ENCODE peak calls at places on chromosome 14, in four cellular contexts. One of them, this sample, is unnamed.

GRCh38 chr14:62269204-62269603 is 507.0 kb downstream of the SNAPC1 start:
- DNase-seq in neuronal stem cell: no peak
- DNase-seq in trophoblast cell: no peak
- DNase-seq in H9: no peak
- DNase-seq in this sample: peak

GRCh38 chr14:71206123-71206522 is 298.9 kb downstream of the PCNX1 start:
- DNase-seq in neuronal stem cell: no peak
- DNase-seq in H9: no peak
- DNase-seq in trophoblast cell: no peak
- DNase-seq in this sample: no peak

GRCh38 chr14:22218729-22219128 is 370.3 kb downstream of the DAD1 start:
- DNase-seq in neuronal stem cell: no peak
- DNase-seq in H9: no peak
- DNase-seq in trophoblast cell: no peak
- DNase-seq in this sample: no peak

GRCh38 chr14:42299692-42300091 is 693.0 kb downstream of the LRFN5 start:
- DNase-seq in trophoblast cell: no peak
- DNase-seq in H9: no peak
- DNase-seq in neuronal stem cell: no peak
- DNase-seq in this sample: no peak

GRCh38 chr14:23137221-23138172 is 18.4 kb upstream of the CEBPE start:
- DNase-seq in H9: no peak
- DNase-seq in trophoblast cell: no peak
- DNase-seq in neuronal stem cell: no peak
- DNase-seq in this sample: no peak

GRCh38 chr14:39097159-39097558 is 5.9 kb downstream of the SEC23A start:
- DNase-seq in H9: no peak
- DNase-seq in trophoblast cell: peak
- DNase-seq in neuronal stem cell: no peak
- DNase-seq in this sample: no peak

GRCh38 chr14:52885230-52885629 is 65.6 kb downstream of the FERMT2 start:
- DNase-seq in H9: no peak
- DNase-seq in neuronal stem cell: no peak
- DNase-seq in trophoblast cell: peak
- DNase-seq in this sample: peak

GRCh38 chr14:92595267-92595666 is 81.7 kb downstream of the RIN3 start:
- DNase-seq in trophoblast cell: no peak
- DNase-seq in neuronal stem cell: no peak
- DNase-seq in H9: no peak
- DNase-seq in this sample: no peak

GRCh38 chr14:34437729-34438080 is 24.3 kb downstream of the SPTSSA start:
- DNase-seq in neuronal stem cell: no peak
- DNase-seq in H9: no peak
- DNase-seq in trophoblast cell: no peak
- DNase-seq in this sample: no peak

DNA sequence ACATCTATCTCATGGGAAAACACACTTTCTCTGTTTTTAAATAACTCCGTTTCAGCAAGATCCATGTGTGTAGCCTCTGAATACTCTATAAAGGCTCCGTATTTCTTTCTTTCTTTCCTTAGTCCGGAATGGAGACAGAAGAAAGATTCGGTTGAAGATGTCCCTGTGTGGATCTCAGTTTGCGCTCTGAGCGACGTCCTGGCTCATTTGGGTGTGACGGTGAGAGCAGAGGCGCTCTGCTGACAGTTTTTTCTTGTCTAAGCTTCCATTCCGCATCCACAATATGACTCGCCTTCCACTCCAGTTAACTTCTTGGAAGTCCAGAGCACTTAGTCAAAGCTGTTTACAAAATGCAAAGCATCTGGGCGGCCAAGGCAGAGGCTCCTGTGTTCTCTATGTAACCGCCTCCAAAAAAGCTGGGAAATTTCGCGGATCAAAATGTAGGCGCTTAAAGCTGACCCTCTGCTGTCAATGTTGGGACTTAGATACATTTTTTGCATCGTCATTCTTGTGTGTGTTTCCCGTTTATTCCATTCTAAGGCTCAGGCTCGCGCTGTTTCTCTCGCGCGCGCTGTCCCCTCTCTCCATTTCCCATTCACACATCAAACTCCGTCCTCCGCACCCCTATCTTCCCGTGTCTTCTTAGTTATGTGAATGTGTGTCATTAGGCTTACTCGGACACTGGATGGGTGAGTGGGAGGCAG is 910 bp upstream of the FLRT2 start:
- DNase-seq in H9: no peak
- DNase-seq in trophoblast cell: peak
- DNase-seq in neuronal stem cell: peak
- DNase-seq in this sample: peak
- H3K27ac ChIP-seq in H9: no peak
- H3K27ac ChIP-seq in trophoblast cell: no peak
- H3K27ac ChIP-seq in neuronal stem cell: no peak
- H3K27ac ChIP-seq in this sample: peak

DNA sequence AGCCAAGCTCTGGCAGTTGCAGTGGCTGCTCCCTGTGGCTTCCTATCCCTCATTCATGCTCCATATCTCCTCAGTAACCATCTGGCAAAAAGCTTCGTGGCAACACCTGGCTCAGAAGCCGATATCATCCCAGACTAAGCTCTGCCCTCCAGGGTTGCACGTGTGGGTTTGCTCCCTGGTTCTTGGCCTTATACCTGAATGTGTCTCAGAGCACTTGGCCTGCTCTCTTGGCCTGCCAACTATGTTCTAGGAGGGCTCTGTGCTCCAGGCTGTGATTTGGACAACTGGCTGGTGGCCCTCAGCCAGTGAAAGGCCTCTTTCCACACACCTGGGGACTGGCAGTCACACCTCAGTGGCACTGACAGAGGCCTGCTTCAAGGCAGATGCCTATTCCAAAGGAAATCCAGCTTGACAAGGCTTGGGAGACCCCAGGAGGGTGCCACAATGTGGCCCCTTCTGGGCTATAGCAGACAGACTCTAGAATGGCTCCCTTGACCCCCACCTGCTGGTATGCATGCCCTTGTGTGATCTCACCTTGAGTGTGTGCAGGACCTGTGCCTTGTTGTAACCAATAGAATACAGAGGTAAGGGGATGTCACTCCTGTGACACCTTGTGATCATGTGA is 10.5 kb downstream of the PLD4 start:
- DNase-seq in trophoblast cell: no peak
- DNase-seq in H9: no peak
- DNase-seq in neuronal stem cell: no peak
- DNase-seq in this sample: no peak
- H2AFZ ChIP-seq in trophoblast cell: no peak
- H2AFZ ChIP-seq in H9: no peak
- H2AFZ ChIP-seq in neuronal stem cell: no peak
- H2AFZ ChIP-seq in this sample: no peak

DNA sequence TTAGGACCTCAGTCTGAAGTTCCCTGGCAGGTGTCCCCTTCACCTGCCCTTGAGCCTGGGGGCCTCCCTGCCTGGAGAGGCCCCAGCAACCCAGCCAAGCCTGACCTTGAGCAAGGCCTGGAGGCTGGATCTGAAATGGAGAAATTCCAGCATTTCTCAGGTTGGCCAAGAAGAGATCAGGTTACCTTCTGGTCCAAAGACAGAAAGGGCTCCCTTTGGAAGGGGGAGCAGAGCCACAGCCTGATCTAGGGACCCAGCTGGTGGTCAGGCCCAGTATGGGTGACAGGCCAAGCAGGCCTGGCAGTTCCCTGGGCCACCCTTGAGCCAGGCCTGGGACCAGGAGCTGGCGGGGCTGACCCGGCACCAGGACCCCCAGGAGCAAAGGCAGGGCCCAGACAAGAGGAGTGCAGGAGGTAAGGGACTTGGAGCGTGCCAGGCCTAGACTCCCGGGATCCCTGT is 82.8 kb downstream of the TNFAIP2 start:
- DNase-seq in trophoblast cell: peak
- DNase-seq in neuronal stem cell: no peak
- DNase-seq in H9: no peak
- DNase-seq in this sample: no peak
- H2BK12ac ChIP-seq in trophoblast cell: no peak
- H2BK12ac ChIP-seq in neuronal stem cell: no peak
- H2BK12ac ChIP-seq in H9: no peak
- H2BK12ac ChIP-seq in this sample: no peak

GRCh38 chr14:102530828-102531478 is 21.4 kb upstream of the ANKRD9 start:
- DNase-seq in trophoblast cell: no peak
- DNase-seq in H9: no peak
- DNase-seq in neuronal stem cell: no peak
- DNase-seq in this sample: no peak
- H3K27ac ChIP-seq in trophoblast cell: no peak
- H3K27ac ChIP-seq in H9: no peak
- H3K27ac ChIP-seq in neuronal stem cell: no peak
- H3K27ac ChIP-seq in this sample: no peak

GRCh38 chr14:26598672-26599131 is 869 bp upstream of the NOVA1 start:
- DNase-seq in H9: no peak
- DNase-seq in trophoblast cell: no peak
- DNase-seq in neuronal stem cell: no peak
- DNase-seq in this sample: no peak

GRCh38 chr14:26598081-26598671 is 343 bp upstream of the NOVA1 start:
- DNase-seq in trophoblast cell: peak
- DNase-seq in neuronal stem cell: peak
- DNase-seq in H9: peak
- DNase-seq in this sample: peak

GRCh38 chr14:26595922-26596721 is 1.7 kb downstream of the NOVA1 start:
- DNase-seq in neuronal stem cell: no peak
- DNase-seq in trophoblast cell: no peak
- DNase-seq in H9: no peak
- DNase-seq in this sample: peak

GRCh38 chr14:26596722-26597030 is 1.2 kb downstream of the NOVA1 start:
- DNase-seq in neuronal stem cell: no peak
- DNase-seq in trophoblast cell: no peak
- DNase-seq in H9: peak
- DNase-seq in this sample: peak

GRCh38 chr14:26597136-26598080 is at the start of gene NOVA1:
- DNase-seq in trophoblast cell: peak
- DNase-seq in H9: peak
- DNase-seq in neuronal stem cell: peak
- DNase-seq in this sample: peak
- H2AFZ ChIP-seq in trophoblast cell: peak
- H2AFZ ChIP-seq in H9: no peak
- H2AFZ ChIP-seq in neuronal stem cell: peak
- H2AFZ ChIP-seq in this sample: peak

DNA sequence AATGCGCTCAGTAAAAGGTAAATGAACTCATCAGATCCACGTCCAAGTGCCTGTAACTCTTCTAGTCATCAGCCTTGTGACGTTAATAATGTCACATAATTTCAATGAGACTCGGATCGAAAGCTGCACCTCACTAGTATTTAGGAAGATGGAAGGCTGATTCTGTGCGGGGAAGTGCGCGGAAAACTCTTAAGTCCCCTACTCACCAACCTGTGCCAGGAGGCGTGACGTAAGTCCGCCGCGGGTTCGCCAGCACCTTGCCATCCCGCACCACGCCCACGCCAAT is 310 bp downstream of the OSGEP start:
- DNase-seq in trophoblast cell: no peak
- DNase-seq in neuronal stem cell: no peak
- DNase-seq in H9: no peak
- DNase-seq in this sample: no peak
- H2BK12ac ChIP-seq in trophoblast cell: no peak
- H2BK12ac ChIP-seq in neuronal stem cell: no peak
- H2BK12ac ChIP-seq in H9: no peak
- H2BK12ac ChIP-seq in this sample: no peak

GRCh38 chr14:65237956-65238355 is 135.6 kb upstream of the MAX start:
- DNase-seq in H9: no peak
- DNase-seq in trophoblast cell: peak
- DNase-seq in neuronal stem cell: no peak
- DNase-seq in this sample: peak

GRCh38 chr14:65238456-65238855 is 136.1 kb upstream of the MAX start:
- DNase-seq in neuronal stem cell: no peak
- DNase-seq in H9: no peak
- DNase-seq in trophoblast cell: peak
- DNase-seq in this sample: peak

GRCh38 chr14:65237023-65237814 is 134.9 kb upstream of the MAX start:
- DNase-seq in neuronal stem cell: no peak
- DNase-seq in H9: no peak
- DNase-seq in trophoblast cell: no peak
- DNase-seq in this sample: peak

GRCh38 chr14:65239897-65240296 is 137.6 kb upstream of the MAX start:
- DNase-seq in neuronal stem cell: no peak
- DNase-seq in H9: no peak
- DNase-seq in trophoblast cell: no peak
- DNase-seq in this sample: no peak

GRCh38 chr14:65239143-65239672 is 136.9 kb upstream of the MAX start:
- DNase-seq in neuronal stem cell: no peak
- DNase-seq in H9: no peak
- DNase-seq in trophoblast cell: peak
- DNase-seq in this sample: peak
- H3K27ac ChIP-seq in neuronal stem cell: no peak
- H3K27ac ChIP-seq in H9: no peak
- H3K27ac ChIP-seq in trophoblast cell: peak
- H3K27ac ChIP-seq in this sample: peak

This sample was measured in mesenchymal stem cell.